ENCODE peak calls at places on chromosomes 12 and 14, in seven cellular contexts. A, X, O, H, K, U and D are unnamed samples. For H3K36me3, the result is how much of the 10 kb centered on the place peaks cover.

GRCh38 chr14:50363734-50364113 is 33.0 kb downstream of the CDKL1 start:
- DNase-seq in O (no peak), H (no peak), K (peak), A (no peak), X (no peak), U (no peak), D (no peak)

GRCh38 chr12:121580959-121581680 is at the start of gene KDM2B:
- DNase-seq in H (no peak), O (peak), A (peak), X (peak), U (peak), K (peak), D (peak)

GRCh38 chr12:106976668-106977067 is 10.3 kb downstream of the MTERF2 start:
- DNase-seq in U (no peak), X (no peak), A (peak), O (no peak), H (no peak), K (no peak), D (no peak)

GRCh38 chr14:30988509-30988908 is 36.9 kb upstream of the AP4S1 start:
- DNase-seq in X (no peak), U (no peak), H (no peak), K (no peak), A (peak), O (no peak), D (no peak)

GRCh38 chr12:109863961-109864712 is 16.2 kb downstream of the GLTP start:
- DNase-seq in A (peak), K (peak), U (no peak), O (no peak), H (no peak), X (no peak), D (no peak)

GRCh38 chr14:100350283-100350926 is 27.3 kb downstream of the SLC25A47 start:
- DNase-seq in K (no peak), O (no peak), X (no peak), A (no peak), U (no peak), H (no peak), D (no peak)

GRCh38 chr14:82626156-82627055 is 1092.8 kb upstream of the SEL1L start:
- DNase-seq in O (no peak), H (no peak), K (no peak), A (no peak), U (no peak), X (no peak), D (no peak)

GRCh38 chr14:34052658-34053014 is 101.8 kb upstream of the EGLN3 start:
- DNase-seq in H (no peak), K (no peak), A (peak), O (no peak), X (no peak), U (no peak), D (peak)

GRCh38 chr12:121581681-121582439 is 1.0 kb upstream of the KDM2B start:
- DNase-seq in A (peak), O (peak), H (no peak), U (peak), K (no peak), X (peak), D (peak)

GRCh38 chr14:75298187-75298985 is 19.8 kb downstream of the FOS start:
- DNase-seq in K (no peak), A (no peak), X (no peak), H (no peak), U (no peak), O (no peak), D (no peak)

GRCh38 chr12:31874961-31875608 is 84.1 kb upstream of the RESF1 start:
- DNase-seq in H (no peak), O (no peak), U (no peak), K (peak), X (no peak), A (peak), D (peak)

GRCh38 chr12:54016478-54016964 is 7.7 kb downstream of the HOXC8 start:
- DNase-seq in H (no peak), O (no peak), K (no peak), X (no peak), U (no peak), A (no peak), D (peak)

GRCh38 chr12:62934799-62935674 is at the start of gene PPM1H:
- DNase-seq in U (peak), H (no peak), K (no peak), O (peak), A (no peak), X (peak), D (peak)

GRCh38 chr14:75453817-75454434 is 26.1 kb downstream of the JDP2 start:
- DNase-seq in K (no peak), H (no peak), O (peak), A (no peak), X (no peak), U (no peak), D (peak)

GRCh38 chr12:27449893-27450534 is 3.5 kb downstream of the SMCO2 start:
- DNase-seq in U (no peak), O (no peak), X (no peak), H (no peak), K (no peak), A (no peak), D (no peak)

GRCh38 chr12:12684375-12685106 is 11.4 kb downstream of the GPR19 start:
- DNase-seq in X (peak), O (peak), H (no peak), A (peak), U (peak), K (no peak), D (peak)

GRCh38 chr14:50501642-50502041 is 30.7 kb downstream of the MAP4K5 start:
- DNase-seq in X (no peak), H (no peak), K (no peak), O (no peak), A (peak), U (no peak), D (no peak)

GRCh38 chr12:27987311-27987710 is 14.8 kb upstream of the PTHLH start:
- DNase-seq in H (no peak), X (no peak), U (no peak), A (no peak), O (no peak), K (no peak), D (no peak)

GRCh38 chr12:607541-608001 is 55.7 kb downstream of the NINJ2 start:
- DNase-seq in O (no peak), U (no peak), K (no peak), H (no peak), X (no peak), A (peak), D (peak)

GRCh38 chr12:13234045-13234641 is 37.6 kb downstream of the EMP1 start:
- DNase-seq in A (peak), H (peak), K (no peak), O (peak), X (peak), U (peak), D (peak)

GRCh38 chr14:87615822-87616679 is 376.9 kb downstream of the GALC start:
- DNase-seq in X (peak), A (peak), H (no peak), K (no peak), O (peak), U (peak), D (peak)

GRCh38 chr12:50764116-50764860 is 387 bp downstream of the ATF1 start:
- DNase-seq in A (peak), O (peak), U (peak), X (peak), H (no peak), K (peak), D (peak)

GRCh38 chr12:19234171-19234704 is 104.7 kb downstream of the PLEKHA5 start:
- DNase-seq in O (no peak), K (no peak), A (peak), U (peak), X (no peak), H (no peak), D (peak)

GRCh38 chr14:64641760-64642159 is 62.5 kb upstream of the PLEKHG3 start:
- DNase-seq in H (no peak), U (no peak), O (no peak), K (no peak), X (no peak), A (no peak), D (no peak)

GRCh38 chr14:80059041-80059440 is 152.3 kb downstream of the DIO2 start:
- DNase-seq in K (no peak), H (no peak), U (no peak), A (peak), O (no peak), X (no peak), D (no peak)

GRCh38 chr14:73467377-73467776 is 9.0 kb upstream of the NUMB start:
- DNase-seq in U (no peak), X (no peak), A (peak), O (no peak), K (no peak), H (no peak), D (no peak)

GRCh38 chr12:104784592-104784991 is 173.5 kb downstream of the SLC41A2 start:
- DNase-seq in X (no peak), K (no peak), O (peak), H (no peak), A (peak), U (no peak), D (peak)

GRCh38 chr12:42981379-42981778 is 391.8 kb upstream of the PRICKLE1 start:
- DNase-seq in X (no peak), O (peak), U (no peak), K (no peak), H (no peak), A (peak), D (no peak)

GRCh38 chr12:93638954-93639353 is 38.2 kb upstream of the CRADD start:
- DNase-seq in X (no peak), U (no peak), A (no peak), K (no peak), O (no peak), H (no peak), D (no peak)

GRCh38 chr14:89678715-89679220 is 261.7 kb upstream of the FOXN3 start:
- DNase-seq in X (no peak), U (no peak), A (no peak), K (no peak), H (no peak), O (no peak), D (no peak)

GRCh38 chr12:85733441-85733840 is 102.8 kb downstream of the RASSF9 start:
- DNase-seq in A (peak), H (no peak), K (no peak), X (no peak), U (no peak), O (no peak), D (no peak)

GRCh38 chr12:47604474-47604873 is 101.4 kb downstream of the RPAP3 start:
- DNase-seq in H (no peak), O (no peak), X (no peak), U (no peak), K (no peak), A (peak), D (no peak)

GRCh38 chr12:6416596-6416995 is 28.2 kb upstream of the CD27 start:
- DNase-seq in O (no peak), X (no peak), A (no peak), H (no peak), U (no peak), K (no peak), D (no peak)

GRCh38 chr12:7154042-7154441 is 23.9 kb downstream of the CLSTN3 start:
- DNase-seq in X (no peak), O (no peak), A (no peak), K (no peak), U (no peak), H (no peak), D (no peak)

GRCh38 chr12:95396849-95397498 is 77.0 kb upstream of the METAP2 start:
- DNase-seq in X (no peak), H (no peak), O (no peak), U (no peak), A (peak), K (no peak), D (peak)

GRCh38 chr12:27193854-27194544 is 50.1 kb upstream of the STK38L start:
- DNase-seq in K (no peak), A (peak), X (no peak), U (peak), H (no peak), O (no peak), D (peak)

GRCh38 chr12:85076688-85077430 is 40.7 kb downstream of the LRRIQ1 start:
- DNase-seq in X (peak), A (peak), K (no peak), H (peak), O (peak), U (peak), D (peak)

GRCh38 chr14:34365309-34365915 is 96.6 kb downstream of the SPTSSA start:
- DNase-seq in O (peak), U (no peak), A (no peak), K (no peak), X (no peak), H (no peak), D (no peak)

GRCh38 chr14:99389171-99389826 is 91.4 kb downstream of the SETD3 start:
- DNase-seq in K (peak), X (peak), U (peak), H (no peak), A (peak), O (peak), D (peak)

DNA sequence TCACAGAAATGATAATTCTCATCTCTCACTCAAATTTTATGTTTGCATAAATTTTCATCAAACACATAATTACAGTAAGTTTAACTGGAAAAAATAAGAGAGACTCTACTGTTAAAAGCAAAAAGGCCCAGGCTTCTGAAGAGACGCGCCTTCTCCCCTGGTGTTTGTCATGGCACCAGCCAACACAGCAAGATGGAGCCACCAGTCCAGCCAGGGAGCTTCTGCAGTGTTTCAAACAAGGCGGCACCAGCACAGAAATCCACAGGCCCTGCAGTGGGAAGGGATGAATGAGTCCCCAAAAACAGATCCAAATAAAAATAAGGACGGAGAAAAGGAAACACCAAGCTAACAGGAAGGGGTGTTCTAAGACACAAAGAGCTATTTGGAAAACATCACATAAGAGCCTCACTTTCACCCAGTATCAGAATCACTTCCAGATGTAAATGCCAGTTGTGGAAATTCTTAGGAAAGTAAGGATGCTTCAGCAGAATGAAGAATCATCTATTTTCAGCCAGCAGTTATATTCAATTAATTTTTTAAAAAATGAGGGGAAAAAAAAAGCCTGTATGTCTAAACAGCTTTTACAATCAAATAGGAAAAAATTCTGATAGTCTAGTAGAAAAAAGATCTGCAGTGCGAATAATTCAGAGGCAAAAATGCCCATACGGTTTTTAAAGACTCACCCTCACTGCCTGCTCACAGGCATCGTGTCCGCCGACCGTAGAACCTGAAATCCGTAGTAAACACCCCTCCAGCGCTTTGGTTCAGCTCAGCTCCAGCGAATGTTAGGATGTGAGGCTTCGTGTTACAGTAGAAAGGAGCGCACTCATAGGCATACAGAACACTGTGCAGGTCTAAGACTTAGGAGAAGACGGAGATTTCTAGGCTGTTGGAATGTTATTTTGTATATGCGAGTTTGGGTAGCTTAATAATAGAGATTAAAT is 25.2 kb downstream of the SFSWAP start:
- DNase-seq in O (no peak), K (no peak), H (no peak), X (no peak), U (no peak), A (no peak), D (peak)
- H3K36me3 ChIP-seq in O (under half), K (under half), H (half or more), X (half or more), U (under half), A (under half), D (half or more)

DNA sequence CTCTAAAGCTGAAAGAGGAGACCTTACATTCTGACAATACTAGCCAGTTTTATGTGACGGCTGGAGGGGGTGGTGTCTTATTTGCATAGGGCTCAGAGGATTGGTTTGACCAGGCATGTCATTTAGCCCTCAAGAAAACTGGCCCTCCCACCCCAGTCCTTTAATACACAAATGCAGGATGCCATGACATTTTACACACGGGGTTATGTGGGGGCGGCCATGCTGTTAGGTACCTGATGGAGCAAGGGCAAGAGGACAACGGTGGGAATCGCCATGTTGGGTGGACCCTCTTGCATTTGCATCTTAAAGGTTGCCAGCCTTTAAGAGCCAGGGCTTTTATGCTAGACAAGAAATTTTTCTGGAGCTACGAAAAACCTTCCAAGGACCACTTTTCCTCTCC is 23.3 kb downstream of the MDM2 start:
- DNase-seq in O (peak), H (no peak), U (no peak), K (no peak), A (no peak), X (no peak), D (peak)
- H3K27ac ChIP-seq in O (no peak), H (no peak), U (no peak), K (no peak), A (no peak), X (no peak), D (no peak)

DNA sequence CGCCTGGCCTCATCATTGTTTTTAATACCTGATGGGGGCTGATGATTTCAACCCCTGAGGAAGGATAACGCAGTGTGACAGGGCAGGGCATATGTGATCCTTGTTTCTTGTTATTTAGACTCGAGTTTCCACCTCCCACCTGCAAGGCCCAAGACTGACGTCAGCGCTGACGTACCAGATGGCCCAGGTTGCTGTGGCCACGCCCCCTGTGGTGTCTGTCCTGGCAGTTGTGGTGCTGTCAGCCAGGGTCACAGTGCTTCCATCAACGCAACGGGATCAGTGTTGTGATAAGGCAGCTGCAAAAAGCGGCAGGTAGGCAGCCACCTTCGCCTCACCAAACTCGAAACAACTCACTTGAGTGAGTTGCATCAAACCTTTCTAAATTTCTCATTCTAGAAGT is 18.4 kb downstream of the DDX51 start:
- DNase-seq in O (no peak), U (no peak), H (no peak), X (no peak), K (no peak), A (no peak), D (peak)
- H3K36me3 ChIP-seq in O (under half), U (half or more), H (under half), X (half or more), K (under half), A (under half), D (half or more)

GRCh38 chr12:10366875-10367274 is 23.0 kb downstream of the KLRK1 start:
- DNase-seq in A (no peak), K (no peak), H (no peak), O (no peak), U (no peak), X (no peak), D (no peak)
- H3K27ac ChIP-seq in A (no peak), K (no peak), H (no peak), O (no peak), U (no peak), X (no peak), D (no peak)

DNA sequence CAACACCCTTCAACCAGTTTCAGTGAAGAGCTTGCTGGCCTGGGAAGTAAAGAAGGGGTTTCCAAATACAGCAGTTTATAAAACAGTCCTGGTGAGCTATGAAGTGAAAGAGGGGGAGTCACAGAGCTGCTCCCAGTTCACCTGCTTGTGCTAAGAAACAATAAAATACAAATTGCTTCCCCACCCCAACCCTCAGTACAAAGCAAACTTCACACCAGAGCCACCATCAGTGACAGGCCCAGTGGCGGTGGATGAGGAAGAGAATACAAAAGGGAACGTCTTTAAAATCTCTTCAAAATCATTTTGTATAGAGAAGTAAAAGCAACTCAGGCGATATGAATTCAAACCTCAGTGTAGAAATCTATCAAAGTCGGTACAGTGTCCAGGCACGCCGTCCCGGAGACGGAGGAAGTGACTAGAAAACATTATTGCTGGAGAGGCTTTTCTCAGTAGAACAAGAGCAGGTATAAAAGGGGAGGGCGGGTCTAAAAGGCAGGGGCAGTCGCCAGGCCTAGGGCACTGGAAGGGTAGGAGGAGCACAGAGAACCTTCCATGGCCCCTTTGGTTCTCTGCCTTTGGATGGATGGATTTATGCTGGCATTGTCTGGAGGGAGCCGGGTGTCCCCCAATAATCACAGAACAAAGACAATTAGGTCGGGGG is 10.5 kb upstream of the RPLP0 start:
- DNase-seq in K (no peak), A (no peak), H (no peak), U (no peak), X (no peak), O (no peak), D (peak)
- H3K36me3 ChIP-seq in K (under half), A (under half), H (under half), U (under half), X (half or more), O (under half), D (half or more)

GRCh38 chr12:65673732-65674131 is 150.6 kb upstream of the HMGA2 start:
- DNase-seq in H (no peak), K (no peak), U (no peak), A (peak), O (no peak), X (no peak), D (no peak)
- H3K27ac ChIP-seq in H (no peak), K (no peak), U (no peak), A (no peak), O (no peak), X (no peak), D (no peak)